ENCODE peak calls at places on chromosomes 3 and 15, in nine cellular contexts. One of them, this sample, is unnamed.

GRCh38 chr3:47716656-47717055 is 65.0 kb downstream of the SMARCC1 start:
- DNase-seq in heart right ventricle: no peak
- DNase-seq in GM18507: no peak
- DNase-seq in natural killer cell: no peak
- DNase-seq in tibial nerve: no peak
- DNase-seq in Right ventricle myocardium superior: no peak
- DNase-seq in NCI-H748 treated with DMSO at 0.1 percent for 48 hours: no peak
- DNase-seq in naive thymus-derived CD8-positive, alpha-beta T cell: no peak
- DNase-seq in stimulated activated CD4-positive, alpha-beta T cell treated with anti-CD3 and anti-CD28 coated beads, TNF-alpha, amount 100 ng/mL, for 48 hours: no peak
- DNase-seq in this sample: no peak

GRCh38 chr3:106065831-106066230 is 197.0 kb upstream of the CBLB start:
- DNase-seq in tibial nerve: no peak
- DNase-seq in natural killer cell: no peak
- DNase-seq in Right ventricle myocardium superior: no peak
- DNase-seq in NCI-H748 treated with DMSO at 0.1 percent for 48 hours: no peak
- DNase-seq in naive thymus-derived CD8-positive, alpha-beta T cell: no peak
- DNase-seq in heart right ventricle: no peak
- DNase-seq in stimulated activated CD4-positive, alpha-beta T cell treated with anti-CD3 and anti-CD28 coated beads, TNF-alpha, amount 100 ng/mL, for 48 hours: no peak
- DNase-seq in GM18507: no peak
- DNase-seq in this sample: no peak

GRCh38 chr15:78156653-78157052 is 7.5 kb downstream of the IDH3A start:
- DNase-seq in naive thymus-derived CD8-positive, alpha-beta T cell: no peak
- DNase-seq in tibial nerve: no peak
- DNase-seq in NCI-H748 treated with DMSO at 0.1 percent for 48 hours: no peak
- DNase-seq in natural killer cell: no peak
- DNase-seq in GM18507: no peak
- DNase-seq in Right ventricle myocardium superior: no peak
- DNase-seq in stimulated activated CD4-positive, alpha-beta T cell treated with anti-CD3 and anti-CD28 coated beads, TNF-alpha, amount 100 ng/mL, for 48 hours: no peak
- DNase-seq in heart right ventricle: no peak
- DNase-seq in this sample: no peak

GRCh38 chr15:99114511-99115299 is 9.8 kb downstream of the SYNM start:
- DNase-seq in naive thymus-derived CD8-positive, alpha-beta T cell: no peak
- DNase-seq in Right ventricle myocardium superior: no peak
- DNase-seq in heart right ventricle: peak; percentile 38
- DNase-seq in natural killer cell: no peak
- DNase-seq in stimulated activated CD4-positive, alpha-beta T cell treated with anti-CD3 and anti-CD28 coated beads, TNF-alpha, amount 100 ng/mL, for 48 hours: no peak
- DNase-seq in GM18507: no peak
- DNase-seq in tibial nerve: no peak
- DNase-seq in NCI-H748 treated with DMSO at 0.1 percent for 48 hours: no peak
- DNase-seq in this sample: no peak

GRCh38 chr3:16143870-16144568 is 30.5 kb upstream of the GALNT15 start:
- DNase-seq in naive thymus-derived CD8-positive, alpha-beta T cell: no peak
- DNase-seq in heart right ventricle: no peak
- DNase-seq in GM18507: no peak
- DNase-seq in stimulated activated CD4-positive, alpha-beta T cell treated with anti-CD3 and anti-CD28 coated beads, TNF-alpha, amount 100 ng/mL, for 48 hours: no peak
- DNase-seq in Right ventricle myocardium superior: no peak
- DNase-seq in tibial nerve: no peak
- DNase-seq in NCI-H748 treated with DMSO at 0.1 percent for 48 hours: no peak
- DNase-seq in natural killer cell: no peak
- DNase-seq in this sample: no peak

GRCh38 chr3:52896613-52897012 is 735 bp downstream of the STIMATE start:
- DNase-seq in naive thymus-derived CD8-positive, alpha-beta T cell: no peak
- DNase-seq in stimulated activated CD4-positive, alpha-beta T cell treated with anti-CD3 and anti-CD28 coated beads, TNF-alpha, amount 100 ng/mL, for 48 hours: no peak
- DNase-seq in tibial nerve: no peak
- DNase-seq in heart right ventricle: no peak
- DNase-seq in Right ventricle myocardium superior: no peak
- DNase-seq in natural killer cell: no peak
- DNase-seq in NCI-H748 treated with DMSO at 0.1 percent for 48 hours: peak; percentile 3
- DNase-seq in GM18507: no peak
- DNase-seq in this sample: no peak

GRCh38 chr15:74318376-74319137 is 48.9 kb downstream of the CYP11A1 start:
- DNase-seq in NCI-H748 treated with DMSO at 0.1 percent for 48 hours: no peak
- DNase-seq in Right ventricle myocardium superior: peak; percentile 59
- DNase-seq in stimulated activated CD4-positive, alpha-beta T cell treated with anti-CD3 and anti-CD28 coated beads, TNF-alpha, amount 100 ng/mL, for 48 hours: no peak
- DNase-seq in natural killer cell: no peak
- DNase-seq in GM18507: no peak
- DNase-seq in heart right ventricle: peak; percentile 49
- DNase-seq in naive thymus-derived CD8-positive, alpha-beta T cell: no peak
- DNase-seq in tibial nerve: no peak
- DNase-seq in this sample: no peak

GRCh38 chr15:80052597-80053304 is 6.7 kb upstream of the ZFAND6 start:
- DNase-seq in heart right ventricle: no peak
- DNase-seq in tibial nerve: no peak
- DNase-seq in stimulated activated CD4-positive, alpha-beta T cell treated with anti-CD3 and anti-CD28 coated beads, TNF-alpha, amount 100 ng/mL, for 48 hours: no peak
- DNase-seq in NCI-H748 treated with DMSO at 0.1 percent for 48 hours: no peak
- DNase-seq in natural killer cell: no peak
- DNase-seq in naive thymus-derived CD8-positive, alpha-beta T cell: no peak
- DNase-seq in Right ventricle myocardium superior: no peak
- DNase-seq in GM18507: no peak
- DNase-seq in this sample: no peak

GRCh38 chr15:81043568-81044301 is 43.0 kb downstream of the TLNRD1 start:
- DNase-seq in Right ventricle myocardium superior: no peak
- DNase-seq in tibial nerve: no peak
- DNase-seq in naive thymus-derived CD8-positive, alpha-beta T cell: no peak
- DNase-seq in heart right ventricle: no peak
- DNase-seq in NCI-H748 treated with DMSO at 0.1 percent for 48 hours: no peak
- DNase-seq in natural killer cell: no peak
- DNase-seq in GM18507: no peak
- DNase-seq in stimulated activated CD4-positive, alpha-beta T cell treated with anti-CD3 and anti-CD28 coated beads, TNF-alpha, amount 100 ng/mL, for 48 hours: no peak
- DNase-seq in this sample: no peak

GRCh38 chr3:132726341-132726823 is 4.2 kb upstream of the NPHP3 start:
- DNase-seq in stimulated activated CD4-positive, alpha-beta T cell treated with anti-CD3 and anti-CD28 coated beads, TNF-alpha, amount 100 ng/mL, for 48 hours: no peak
- DNase-seq in naive thymus-derived CD8-positive, alpha-beta T cell: no peak
- DNase-seq in NCI-H748 treated with DMSO at 0.1 percent for 48 hours: peak; percentile 12
- DNase-seq in GM18507: peak; percentile 15
- DNase-seq in natural killer cell: no peak
- DNase-seq in Right ventricle myocardium superior: no peak
- DNase-seq in heart right ventricle: no peak
- DNase-seq in tibial nerve: no peak
- DNase-seq in this sample: no peak

GRCh38 chr15:66720206-66721010 is 18.4 kb downstream of the SMAD6 start:
- DNase-seq in stimulated activated CD4-positive, alpha-beta T cell treated with anti-CD3 and anti-CD28 coated beads, TNF-alpha, amount 100 ng/mL, for 48 hours: no peak
- DNase-seq in naive thymus-derived CD8-positive, alpha-beta T cell: no peak
- DNase-seq in natural killer cell: no peak
- DNase-seq in Right ventricle myocardium superior: no peak
- DNase-seq in tibial nerve: no peak
- DNase-seq in GM18507: no peak
- DNase-seq in heart right ventricle: no peak
- DNase-seq in NCI-H748 treated with DMSO at 0.1 percent for 48 hours: no peak
- DNase-seq in this sample: no peak

GRCh38 chr3:102125197-102125993 is 276.1 kb downstream of the NFKBIZ start:
- DNase-seq in NCI-H748 treated with DMSO at 0.1 percent for 48 hours: no peak
- DNase-seq in naive thymus-derived CD8-positive, alpha-beta T cell: no peak
- DNase-seq in Right ventricle myocardium superior: no peak
- DNase-seq in tibial nerve: no peak
- DNase-seq in GM18507: no peak
- DNase-seq in natural killer cell: no peak
- DNase-seq in heart right ventricle: no peak
- DNase-seq in stimulated activated CD4-positive, alpha-beta T cell treated with anti-CD3 and anti-CD28 coated beads, TNF-alpha, amount 100 ng/mL, for 48 hours: no peak
- DNase-seq in this sample: no peak

GRCh38 chr3:182861345-182861744 is 68.0 kb downstream of the ATP11B start:
- DNase-seq in heart right ventricle: no peak
- DNase-seq in Right ventricle myocardium superior: no peak
- DNase-seq in natural killer cell: no peak
- DNase-seq in stimulated activated CD4-positive, alpha-beta T cell treated with anti-CD3 and anti-CD28 coated beads, TNF-alpha, amount 100 ng/mL, for 48 hours: no peak
- DNase-seq in GM18507: no peak
- DNase-seq in tibial nerve: no peak
- DNase-seq in naive thymus-derived CD8-positive, alpha-beta T cell: no peak
- DNase-seq in NCI-H748 treated with DMSO at 0.1 percent for 48 hours: no peak
- DNase-seq in this sample: no peak

GRCh38 chr15:101070502-101071273 is 151.5 kb downstream of the LRRK1 start:
- DNase-seq in stimulated activated CD4-positive, alpha-beta T cell treated with anti-CD3 and anti-CD28 coated beads, TNF-alpha, amount 100 ng/mL, for 48 hours: no peak
- DNase-seq in heart right ventricle: no peak
- DNase-seq in tibial nerve: no peak
- DNase-seq in naive thymus-derived CD8-positive, alpha-beta T cell: no peak
- DNase-seq in Right ventricle myocardium superior: no peak
- DNase-seq in GM18507: no peak
- DNase-seq in NCI-H748 treated with DMSO at 0.1 percent for 48 hours: peak; percentile 26
- DNase-seq in natural killer cell: no peak
- DNase-seq in this sample: no peak

GRCh38 chr3:158794936-158795518 is 6.8 kb upstream of the MFSD1 start:
- DNase-seq in heart right ventricle: no peak
- DNase-seq in tibial nerve: no peak
- DNase-seq in naive thymus-derived CD8-positive, alpha-beta T cell: no peak
- DNase-seq in NCI-H748 treated with DMSO at 0.1 percent for 48 hours: no peak
- DNase-seq in GM18507: no peak
- DNase-seq in natural killer cell: no peak
- DNase-seq in stimulated activated CD4-positive, alpha-beta T cell treated with anti-CD3 and anti-CD28 coated beads, TNF-alpha, amount 100 ng/mL, for 48 hours: no peak
- DNase-seq in Right ventricle myocardium superior: no peak
- DNase-seq in this sample: no peak

GRCh38 chr15:99345242-99345641 is 94.0 kb downstream of the LRRC28 start:
- DNase-seq in tibial nerve: no peak
- DNase-seq in natural killer cell: no peak
- DNase-seq in naive thymus-derived CD8-positive, alpha-beta T cell: no peak
- DNase-seq in Right ventricle myocardium superior: no peak
- DNase-seq in heart right ventricle: no peak
- DNase-seq in stimulated activated CD4-positive, alpha-beta T cell treated with anti-CD3 and anti-CD28 coated beads, TNF-alpha, amount 100 ng/mL, for 48 hours: no peak
- DNase-seq in NCI-H748 treated with DMSO at 0.1 percent for 48 hours: no peak
- DNase-seq in GM18507: no peak
- DNase-seq in this sample: no peak

GRCh38 chr15:87730706-87731105 is 525.8 kb downstream of the NTRK3 start:
- DNase-seq in heart right ventricle: no peak
- DNase-seq in tibial nerve: no peak
- DNase-seq in natural killer cell: no peak
- DNase-seq in NCI-H748 treated with DMSO at 0.1 percent for 48 hours: no peak
- DNase-seq in GM18507: no peak
- DNase-seq in naive thymus-derived CD8-positive, alpha-beta T cell: no peak
- DNase-seq in stimulated activated CD4-positive, alpha-beta T cell treated with anti-CD3 and anti-CD28 coated beads, TNF-alpha, amount 100 ng/mL, for 48 hours: no peak
- DNase-seq in Right ventricle myocardium superior: no peak
- DNase-seq in this sample: no peak

GRCh38 chr15:49815937-49816336 is 195.1 kb downstream of the DTWD1 start:
- DNase-seq in tibial nerve: no peak
- DNase-seq in GM18507: no peak
- DNase-seq in stimulated activated CD4-positive, alpha-beta T cell treated with anti-CD3 and anti-CD28 coated beads, TNF-alpha, amount 100 ng/mL, for 48 hours: no peak
- DNase-seq in NCI-H748 treated with DMSO at 0.1 percent for 48 hours: no peak
- DNase-seq in heart right ventricle: no peak
- DNase-seq in natural killer cell: no peak
- DNase-seq in naive thymus-derived CD8-positive, alpha-beta T cell: no peak
- DNase-seq in Right ventricle myocardium superior: no peak
- DNase-seq in this sample: no peak

GRCh38 chr3:100743535-100743934 is 34.2 kb downstream of the TFG start:
- DNase-seq in GM18507: no peak
- DNase-seq in Right ventricle myocardium superior: no peak
- DNase-seq in natural killer cell: no peak
- DNase-seq in NCI-H748 treated with DMSO at 0.1 percent for 48 hours: no peak
- DNase-seq in naive thymus-derived CD8-positive, alpha-beta T cell: no peak
- DNase-seq in tibial nerve: no peak
- DNase-seq in heart right ventricle: no peak
- DNase-seq in stimulated activated CD4-positive, alpha-beta T cell treated with anti-CD3 and anti-CD28 coated beads, TNF-alpha, amount 100 ng/mL, for 48 hours: no peak
- DNase-seq in this sample: no peak

GRCh38 chr3:31423522-31423921 is 109.2 kb upstream of the STT3B start:
- DNase-seq in natural killer cell: no peak
- DNase-seq in NCI-H748 treated with DMSO at 0.1 percent for 48 hours: no peak
- DNase-seq in Right ventricle myocardium superior: no peak
- DNase-seq in naive thymus-derived CD8-positive, alpha-beta T cell: no peak
- DNase-seq in stimulated activated CD4-positive, alpha-beta T cell treated with anti-CD3 and anti-CD28 coated beads, TNF-alpha, amount 100 ng/mL, for 48 hours: no peak
- DNase-seq in GM18507: no peak
- DNase-seq in heart right ventricle: no peak
- DNase-seq in tibial nerve: no peak
- DNase-seq in this sample: no peak

GRCh38 chr3:160372780-160373179 is 26.2 kb downstream of the IFT80 start:
- DNase-seq in GM18507: no peak
- DNase-seq in NCI-H748 treated with DMSO at 0.1 percent for 48 hours: no peak
- DNase-seq in natural killer cell: no peak
- DNase-seq in naive thymus-derived CD8-positive, alpha-beta T cell: no peak
- DNase-seq in stimulated activated CD4-positive, alpha-beta T cell treated with anti-CD3 and anti-CD28 coated beads, TNF-alpha, amount 100 ng/mL, for 48 hours: no peak
- DNase-seq in Right ventricle myocardium superior: no peak
- DNase-seq in heart right ventricle: no peak
- DNase-seq in tibial nerve: no peak
- DNase-seq in this sample: no peak

GRCh38 chr3:197750396-197750831 is 731 bp downstream of the FYTTD1 start:
- DNase-seq in NCI-H748 treated with DMSO at 0.1 percent for 48 hours: no peak
- DNase-seq in Right ventricle myocardium superior: peak; percentile 86
- DNase-seq in heart right ventricle: peak; percentile 69
- DNase-seq in stimulated activated CD4-positive, alpha-beta T cell treated with anti-CD3 and anti-CD28 coated beads, TNF-alpha, amount 100 ng/mL, for 48 hours: peak; percentile 24
- DNase-seq in tibial nerve: peak; percentile 53
- DNase-seq in natural killer cell: peak; percentile 59
- DNase-seq in naive thymus-derived CD8-positive, alpha-beta T cell: peak; percentile 37
- DNase-seq in GM18507: peak; percentile 50
- DNase-seq in this sample: peak; percentile 78

GRCh38 chr3:195250473-195251251 is 20.3 kb downstream of the XXYLT1 start:
- DNase-seq in Right ventricle myocardium superior: no peak
- DNase-seq in NCI-H748 treated with DMSO at 0.1 percent for 48 hours: no peak
- DNase-seq in naive thymus-derived CD8-positive, alpha-beta T cell: no peak
- DNase-seq in stimulated activated CD4-positive, alpha-beta T cell treated with anti-CD3 and anti-CD28 coated beads, TNF-alpha, amount 100 ng/mL, for 48 hours: no peak
- DNase-seq in natural killer cell: peak; percentile 13
- DNase-seq in GM18507: no peak
- DNase-seq in heart right ventricle: no peak
- DNase-seq in tibial nerve: peak; percentile 67
- DNase-seq in this sample: no peak

GRCh38 chr15:26842391-26842790 is 24.5 kb upstream of the GABRA5 start:
- DNase-seq in heart right ventricle: no peak
- DNase-seq in natural killer cell: no peak
- DNase-seq in GM18507: no peak
- DNase-seq in NCI-H748 treated with DMSO at 0.1 percent for 48 hours: no peak
- DNase-seq in tibial nerve: no peak
- DNase-seq in Right ventricle myocardium superior: no peak
- DNase-seq in naive thymus-derived CD8-positive, alpha-beta T cell: no peak
- DNase-seq in stimulated activated CD4-positive, alpha-beta T cell treated with anti-CD3 and anti-CD28 coated beads, TNF-alpha, amount 100 ng/mL, for 48 hours: no peak
- DNase-seq in this sample: no peak

GRCh38 chr15:56732135-56732880 is 1.0 kb downstream of the ZNF280D start:
- DNase-seq in naive thymus-derived CD8-positive, alpha-beta T cell: no peak
- DNase-seq in Right ventricle myocardium superior: no peak
- DNase-seq in natural killer cell: no peak
- DNase-seq in stimulated activated CD4-positive, alpha-beta T cell treated with anti-CD3 and anti-CD28 coated beads, TNF-alpha, amount 100 ng/mL, for 48 hours: no peak
- DNase-seq in heart right ventricle: no peak
- DNase-seq in GM18507: no peak
- DNase-seq in NCI-H748 treated with DMSO at 0.1 percent for 48 hours: peak; percentile 14
- DNase-seq in tibial nerve: peak; percentile 23
- DNase-seq in this sample: no peak

GRCh38 chr15:98599911-98600685 is 48.2 kb upstream of the IGF1R start:
- DNase-seq in NCI-H748 treated with DMSO at 0.1 percent for 48 hours: no peak
- DNase-seq in heart right ventricle: peak; percentile 15
- DNase-seq in tibial nerve: peak; percentile 34
- DNase-seq in naive thymus-derived CD8-positive, alpha-beta T cell: peak; percentile 12
- DNase-seq in Right ventricle myocardium superior: peak; percentile 45
- DNase-seq in stimulated activated CD4-positive, alpha-beta T cell treated with anti-CD3 and anti-CD28 coated beads, TNF-alpha, amount 100 ng/mL, for 48 hours: peak; percentile 27
- DNase-seq in GM18507: peak; percentile 35
- DNase-seq in natural killer cell: no peak
- DNase-seq in this sample: peak; percentile 57

GRCh38 chr3:195905970-195906864 is 2.1 kb downstream of the TNK2 start:
- DNase-seq in heart right ventricle: no peak
- DNase-seq in GM18507: no peak
- DNase-seq in natural killer cell: no peak
- DNase-seq in tibial nerve: no peak
- DNase-seq in NCI-H748 treated with DMSO at 0.1 percent for 48 hours: peak; percentile 3
- DNase-seq in naive thymus-derived CD8-positive, alpha-beta T cell: no peak
- DNase-seq in stimulated activated CD4-positive, alpha-beta T cell treated with anti-CD3 and anti-CD28 coated beads, TNF-alpha, amount 100 ng/mL, for 48 hours: no peak
- DNase-seq in Right ventricle myocardium superior: peak; percentile 0
- DNase-seq in this sample: no peak

GRCh38 chr15:99511529-99511864 is 54.3 kb upstream of the MEF2A start:
- DNase-seq in tibial nerve: no peak
- DNase-seq in heart right ventricle: no peak
- DNase-seq in natural killer cell: no peak
- DNase-seq in stimulated activated CD4-positive, alpha-beta T cell treated with anti-CD3 and anti-CD28 coated beads, TNF-alpha, amount 100 ng/mL, for 48 hours: no peak
- DNase-seq in GM18507: no peak
- DNase-seq in naive thymus-derived CD8-positive, alpha-beta T cell: no peak
- DNase-seq in Right ventricle myocardium superior: no peak
- DNase-seq in NCI-H748 treated with DMSO at 0.1 percent for 48 hours: no peak
- DNase-seq in this sample: no peak

GRCh38 chr3:40160933-40161332 is 148.6 kb upstream of the EIF1B start:
- DNase-seq in GM18507: no peak
- DNase-seq in tibial nerve: no peak
- DNase-seq in stimulated activated CD4-positive, alpha-beta T cell treated with anti-CD3 and anti-CD28 coated beads, TNF-alpha, amount 100 ng/mL, for 48 hours: no peak
- DNase-seq in naive thymus-derived CD8-positive, alpha-beta T cell: no peak
- DNase-seq in NCI-H748 treated with DMSO at 0.1 percent for 48 hours: no peak
- DNase-seq in heart right ventricle: no peak
- DNase-seq in natural killer cell: no peak
- DNase-seq in Right ventricle myocardium superior: no peak
- DNase-seq in this sample: no peak

GRCh38 chr15:100595964-100596363 is 6.0 kb downstream of the LINS1 start:
- DNase-seq in NCI-H748 treated with DMSO at 0.1 percent for 48 hours: no peak
- DNase-seq in naive thymus-derived CD8-positive, alpha-beta T cell: no peak
- DNase-seq in natural killer cell: no peak
- DNase-seq in Right ventricle myocardium superior: no peak
- DNase-seq in GM18507: no peak
- DNase-seq in heart right ventricle: no peak
- DNase-seq in tibial nerve: no peak
- DNase-seq in stimulated activated CD4-positive, alpha-beta T cell treated with anti-CD3 and anti-CD28 coated beads, TNF-alpha, amount 100 ng/mL, for 48 hours: no peak
- DNase-seq in this sample: no peak

GRCh38 chr3:48427630-48427962 is 2.3 kb downstream of the PLXNB1 start:
- DNase-seq in NCI-H748 treated with DMSO at 0.1 percent for 48 hours: no peak
- DNase-seq in natural killer cell: no peak
- DNase-seq in GM18507: no peak
- DNase-seq in tibial nerve: no peak
- DNase-seq in naive thymus-derived CD8-positive, alpha-beta T cell: no peak
- DNase-seq in heart right ventricle: no peak
- DNase-seq in stimulated activated CD4-positive, alpha-beta T cell treated with anti-CD3 and anti-CD28 coated beads, TNF-alpha, amount 100 ng/mL, for 48 hours: no peak
- DNase-seq in Right ventricle myocardium superior: no peak
- DNase-seq in this sample: no peak